ENCODE peak calls at places on chromosomes 13 and 19, in five cellular contexts. A is endodermal cell, I is thoracic aorta, T is left lung, S is IMR-90. R is an unnamed sample. For H3K4me1, the result is how much of the 10 kb centered on the place peaks cover.

GRCh38 chr13:89925107-89925506 is 1422.4 kb upstream of the MIR17HG start:
- DNase-seq in S (peak), A (peak), T (no peak), I (no peak), R (no peak)

GRCh38 chr13:97367427-97367826 is 66.5 kb upstream of the RAP2A start:
- DNase-seq in S (peak), I (no peak), A (peak), T (no peak), R (no peak)

GRCh38 chr19:8192227-8192820 is 16.8 kb upstream of the CERS4 start:
- DNase-seq in I (no peak), T (no peak), A (peak), S (no peak), R (no peak)

GRCh38 chr19:32720216-32720935 is 809 bp downstream of the TDRD12 start:
- DNase-seq in A (peak), T (no peak), S (no peak), I (no peak), R (no peak)

GRCh38 chr19:17184381-17184841 is 30.7 kb upstream of the USE1 start:
- DNase-seq in A (no peak), S (peak), I (no peak), T (no peak), R (no peak)

GRCh38 chr19:14616310-14616870 is 33.5 kb downstream of the CLEC17A start:
- DNase-seq in I (no peak), A (no peak), S (no peak), T (no peak), R (no peak)

GRCh38 chr19:49338023-49338677 is 2.9 kb downstream of the CD37 start:
- DNase-seq in S (no peak), T (no peak), A (peak), I (no peak), R (no peak)

GRCh38 chr19:46107371-46107770 is 17.1 kb downstream of the IGFL3 start:
- DNase-seq in A (no peak), I (no peak), S (peak), T (no peak), R (no peak)

GRCh38 chr13:109331898-109332297 is 454.5 kb downstream of the IRS2 start:
- DNase-seq in T (no peak), I (no peak), S (peak), A (no peak), R (no peak)

GRCh38 chr19:1232652-1233360 is 5.0 kb downstream of the CBARP start:
- DNase-seq in T (peak), A (no peak), S (peak), I (no peak), R (no peak)

GRCh38 chr13:33787051-33787591 is 30.8 kb upstream of the RFC3 start:
- DNase-seq in I (no peak), T (no peak), S (no peak), A (no peak), R (no peak)

GRCh38 chr19:8174706-8175105 is 25.3 kb upstream of the FBN3 start:
- DNase-seq in A (no peak), S (peak), I (no peak), T (no peak), R (no peak)

GRCh38 chr13:23022667-23023066 is 158.1 kb upstream of the SGCG start:
- DNase-seq in I (no peak), S (no peak), T (no peak), A (no peak), R (no peak)

GRCh38 chr13:114038211-114038613 is 64.3 kb upstream of the C13orf46 start:
- DNase-seq in A (no peak), T (no peak), I (no peak), S (no peak), R (no peak)

GRCh38 chr13:93744886-93745285 is 518.3 kb downstream of the GPC6 start:
- DNase-seq in A (no peak), S (no peak), T (no peak), I (no peak), R (no peak)

GRCh38 chr13:104017317-104017716 is 951.1 kb upstream of the SLC10A2 start:
- DNase-seq in S (no peak), I (no peak), A (no peak), T (no peak), R (no peak)

GRCh38 chr19:6678690-6679109 is 8.7 kb upstream of the TNFSF14 start:
- DNase-seq in A (no peak), S (no peak), T (no peak), I (no peak), R (no peak)

GRCh38 chr19:6736169-6736916 is 1.0 kb downstream of the GPR108 start:
- DNase-seq in S (peak), I (no peak), A (peak), T (peak), R (peak)

GRCh38 chr13:114202581-114202980 is 23.5 kb downstream of the CFAP97D2 start:
- DNase-seq in S (no peak), A (no peak), T (no peak), I (no peak), R (no peak)

GRCh38 chr13:33147832-33148231 is 131.6 kb downstream of the KL start:
- DNase-seq in S (peak), A (no peak), T (no peak), I (no peak), R (no peak)

GRCh38 chr13:58151452-58151851 is 519.9 kb downstream of the PCDH17 start:
- DNase-seq in T (no peak), I (no peak), S (no peak), A (no peak), R (no peak)

GRCh38 chr13:108375034-108375433 is 105.5 kb downstream of the TNFSF13B start:
- DNase-seq in S (no peak), T (no peak), I (no peak), A (no peak), R (no peak)

GRCh38 chr13:50911051-50911690 is 1.6 kb downstream of the RNASEH2B start:
- DNase-seq in A (no peak), T (no peak), I (no peak), S (no peak), R (no peak)

GRCh38 chr19:4012092-4012974 is 4.8 kb downstream of the PIAS4 start:
- DNase-seq in A (no peak), S (no peak), T (no peak), I (no peak), R (no peak)

GRCh38 chr19:16034180-16034579 is 42.1 kb upstream of the TPM4 start:
- DNase-seq in A (no peak), T (no peak), I (no peak), S (no peak), R (no peak)

GRCh38 chr19:15248106-15248505 is 15.9 kb upstream of the EPHX3 start:
- DNase-seq in A (no peak), T (no peak), I (no peak), S (peak), R (no peak)

GRCh38 chr13:52104624-52105023 is 24.2 kb downstream of the NEK5 start:
- DNase-seq in T (no peak), I (no peak), S (peak), A (no peak), R (no peak)

GRCh38 chr19:35062942-35063341 is 21.4 kb downstream of the HPN start:
- DNase-seq in I (no peak), T (no peak), A (no peak), S (no peak), R (no peak)

GRCh38 chr13:54574791-54575190 is 1546.2 kb downstream of the OLFM4 start:
- DNase-seq in S (no peak), I (no peak), T (no peak), A (no peak), R (no peak)

DNA sequence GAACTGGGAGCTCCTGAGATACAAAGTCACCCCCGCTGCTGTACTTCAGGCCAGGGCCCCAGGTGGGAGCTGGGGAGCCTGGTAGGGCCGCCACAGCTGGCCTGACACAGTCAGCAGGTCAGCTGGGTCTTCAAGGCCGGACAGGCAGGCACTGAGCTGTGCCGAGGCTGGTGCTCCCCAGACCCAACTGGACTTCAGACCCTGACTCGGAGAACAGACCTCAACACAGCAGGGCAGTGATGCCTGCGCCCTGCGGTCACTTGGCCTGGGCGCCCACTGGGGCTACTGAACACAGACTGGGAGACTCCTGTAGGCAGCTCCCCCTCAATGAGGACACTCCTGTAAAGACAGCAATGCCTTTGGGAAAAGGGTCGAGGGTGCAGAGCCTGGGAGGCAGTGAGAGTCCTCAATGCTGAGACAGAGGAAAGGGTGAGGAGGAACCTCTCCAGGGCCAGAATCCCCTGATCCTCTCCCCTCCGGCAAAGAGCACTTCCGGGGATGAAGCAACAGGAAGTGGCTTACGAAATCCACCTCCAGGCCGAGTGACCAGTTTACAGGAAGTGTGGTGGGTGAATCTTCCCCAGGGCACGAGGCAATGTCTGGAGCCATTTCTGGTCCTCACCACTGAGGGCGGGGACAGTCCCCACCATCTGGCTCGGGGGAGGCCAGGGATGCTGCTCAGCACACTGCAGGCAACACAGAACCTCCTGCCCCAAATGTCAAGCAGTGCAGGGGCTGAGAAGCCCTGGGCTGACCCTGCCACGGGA is 40.8 kb upstream of the ISYNA1 start:
- DNase-seq in T (peak), I (peak), A (no peak), S (peak), R (peak)
- H3K4me1 ChIP-seq in T (half or more), I (half or more), A (under half), S (under half), R (under half)

DNA sequence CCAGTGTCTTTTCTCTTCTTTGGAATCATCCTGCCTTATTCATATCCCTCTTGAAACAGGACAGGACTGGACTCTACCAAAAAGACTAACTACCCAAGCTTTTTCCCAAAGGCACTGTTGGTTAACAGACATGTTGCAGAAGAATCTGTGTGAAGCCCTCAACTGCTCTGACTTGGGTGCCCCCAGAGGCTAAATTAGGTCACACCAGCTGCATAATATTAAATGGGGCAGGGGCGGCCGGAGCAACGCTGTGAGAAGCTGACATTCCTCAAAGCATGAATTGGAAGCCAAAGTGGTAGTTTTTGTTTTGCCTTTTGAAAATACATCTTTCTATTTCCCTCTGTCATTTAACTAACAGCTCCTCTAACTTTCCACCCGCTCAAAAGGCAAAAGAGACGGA is 185.9 kb downstream of the LHFPL6 start:
- DNase-seq in A (peak), S (no peak), T (no peak), I (no peak), R (no peak)
- H3K4me3 ChIP-seq in A (peak), S (no peak), T (no peak), I (peak), R (no peak)

DNA sequence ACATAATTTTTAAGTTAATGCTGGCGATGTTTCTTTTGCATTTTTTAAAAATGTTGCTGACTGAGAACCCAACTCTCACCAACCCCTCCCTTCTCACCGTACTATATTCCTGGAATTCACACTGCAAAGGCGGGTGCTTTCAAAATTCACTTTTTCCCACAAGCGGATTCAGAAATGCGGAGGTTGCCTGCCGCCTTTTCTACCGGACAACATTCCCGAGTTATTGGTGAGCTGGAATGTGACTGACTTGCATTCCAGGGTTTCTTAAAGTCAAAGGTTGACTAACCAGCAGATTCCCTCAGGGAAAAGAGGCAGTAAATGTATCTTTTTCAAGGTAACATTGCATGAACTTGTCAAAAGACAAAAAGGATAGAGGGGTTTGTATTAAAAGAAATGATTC is 113.3 kb downstream of the RAB20 start:
- DNase-seq in A (no peak), I (no peak), T (no peak), S (peak), R (peak)
- H3K27ac ChIP-seq in A (no peak), I (no peak), T (no peak), S (no peak), R (peak)

DNA sequence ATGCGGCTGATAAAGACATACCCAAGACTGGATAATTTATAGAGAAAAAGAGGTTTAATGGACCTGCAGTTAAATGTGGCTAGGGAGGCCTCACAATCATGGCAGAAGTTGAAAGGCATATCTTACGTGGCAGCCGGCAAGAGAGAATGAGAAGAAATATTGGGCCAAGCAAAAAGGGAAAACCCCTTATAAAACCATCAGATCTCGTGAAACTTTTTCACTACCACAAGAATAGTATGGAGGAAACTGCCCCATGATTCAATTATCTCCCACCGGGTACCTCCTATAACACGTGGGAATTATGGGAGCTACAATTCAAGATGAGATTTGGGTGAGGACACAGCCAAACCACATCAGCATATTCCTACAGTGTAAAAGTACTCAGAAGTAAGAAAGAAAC is 4.7 kb upstream of the KBTBD7 start:
- DNase-seq in T (no peak), S (no peak), A (no peak), I (no peak), R (no peak)
- H3K4me1 ChIP-seq in T (under half), S (under half), A (under half), I (under half), R (under half)

GRCh38 chr13:78607409-78608253 is 4.3 kb upstream of the POU4F1 start:
- DNase-seq in A (peak), T (no peak), I (no peak), S (no peak), R (no peak)

GRCh38 chr13:78608705-78609463 is 5.5 kb upstream of the POU4F1 start:
- DNase-seq in A (peak), S (no peak), T (no peak), I (no peak), R (no peak)

GRCh38 chr13:78606471-78607408 is 3.4 kb upstream of the POU4F1 start:
- DNase-seq in T (no peak), A (peak), I (no peak), S (no peak), R (no peak)

GRCh38 chr13:78609464-78610205 is 6.3 kb upstream of the POU4F1 start:
- DNase-seq in S (no peak), A (peak), T (no peak), I (no peak), R (no peak)

GRCh38 chr13:78608254-78608704 is 4.9 kb upstream of the POU4F1 start:
- DNase-seq in I (no peak), T (no peak), S (no peak), A (peak), R (no peak)
- H3K4me3 ChIP-seq in I (peak), T (no peak), S (no peak), A (peak), R (no peak)

DNA sequence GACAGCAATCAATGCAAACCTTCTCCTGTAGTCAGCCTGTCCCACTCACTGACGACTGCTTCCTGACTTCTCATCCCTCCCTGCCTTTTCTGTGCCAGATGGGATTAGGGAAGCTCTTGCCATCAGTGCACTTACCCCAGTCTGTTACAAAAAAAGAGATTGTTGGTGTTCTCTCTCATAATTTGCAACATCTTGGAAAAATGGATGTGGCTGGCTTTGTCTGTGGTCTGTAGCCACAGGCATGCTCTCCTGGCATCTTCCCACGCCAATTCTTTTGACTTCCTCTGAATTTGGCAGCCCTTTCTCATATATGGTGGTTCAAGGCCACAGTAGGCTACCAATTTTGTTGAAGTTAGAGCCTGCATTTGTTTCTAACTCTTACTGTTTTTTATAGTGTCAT is 11.7 kb upstream of the HTR2A start:
- DNase-seq in A (no peak), I (no peak), S (peak), T (no peak), R (no peak)
- H3K27ac ChIP-seq in A (no peak), I (no peak), S (no peak), T (no peak), R (no peak)

GRCh38 chr19:55114566-55115145 is 2.8 kb downstream of the PPP1R12C start:
- DNase-seq in I (no peak), S (no peak), A (no peak), T (no peak), R (no peak)

GRCh38 chr19:55117063-55117635 is 288 bp downstream of the PPP1R12C start:
- DNase-seq in A (peak), I (no peak), S (no peak), T (no peak), R (no peak)

GRCh38 chr19:55115446-55116065 is 1.9 kb downstream of the PPP1R12C start:
- DNase-seq in T (no peak), S (peak), A (no peak), I (no peak), R (no peak)

GRCh38 chr19:55117636-55118391 is at the start of gene PPP1R12C:
- DNase-seq in T (peak), I (peak), S (peak), A (peak), R (peak)

DNA sequence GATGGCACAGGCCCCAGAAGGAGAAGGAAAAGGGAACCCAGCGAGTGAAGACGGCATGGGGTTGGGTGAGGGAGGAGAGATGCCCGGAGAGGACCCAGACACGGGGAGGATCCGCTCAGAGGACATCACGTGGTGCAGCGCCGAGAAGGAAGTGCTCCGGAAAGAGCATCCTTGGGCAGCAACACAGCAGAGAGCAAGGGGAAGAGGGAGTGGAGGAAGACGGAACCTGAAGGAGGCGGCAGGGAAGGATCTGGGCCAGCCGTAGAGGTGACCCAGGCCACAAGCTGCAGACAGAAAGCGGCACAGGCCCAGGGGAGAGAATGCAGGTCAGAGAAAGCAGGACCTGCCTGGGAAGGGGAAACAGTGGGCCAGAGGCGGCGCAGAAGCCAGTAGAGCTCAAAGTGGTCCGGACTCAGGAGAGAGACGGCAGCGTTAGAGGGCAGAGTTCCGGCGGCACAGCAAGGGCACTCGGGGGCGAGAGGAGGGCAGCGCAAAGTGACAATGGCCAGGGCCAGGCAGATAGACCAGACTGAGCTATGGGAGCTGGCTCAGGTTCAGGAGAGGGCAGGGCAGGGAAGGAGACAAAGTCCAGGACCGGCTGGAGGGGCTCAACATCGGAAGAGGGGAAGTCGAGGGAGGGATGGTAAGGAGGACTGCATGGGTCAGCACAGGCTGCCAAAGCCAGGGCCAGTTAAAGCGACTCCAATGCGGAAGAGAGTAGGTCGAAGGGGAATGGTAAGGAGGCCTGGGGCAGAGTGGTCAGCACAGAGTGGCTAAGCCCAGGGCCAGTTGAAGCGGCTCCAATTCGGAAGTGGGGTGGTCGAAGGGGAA is 990 bp downstream of the PPP1R12C start:
- DNase-seq in T (peak), A (peak), I (no peak), S (peak), R (peak)
- H3K4me1 ChIP-seq in T (half or more), A (under half), I (half or more), S (under half), R (under half)

GRCh38 chr19:18657590-18658365 is 20.9 kb downstream of the KLHL26 start:
- DNase-seq in I (peak), S (peak), T (peak), A (peak), R (peak)

GRCh38 chr19:18660939-18661338 is 22.5 kb upstream of the CRTC1 start:
- DNase-seq in S (no peak), T (no peak), I (no peak), A (no peak), R (no peak)

GRCh38 chr19:18660051-18660910 is 23.2 kb upstream of the CRTC1 start:
- DNase-seq in S (peak), I (peak), T (peak), A (peak), R (no peak)

GRCh38 chr19:18658366-18658855 is 21.6 kb downstream of the KLHL26 start:
- DNase-seq in A (peak), I (no peak), T (no peak), S (no peak), R (no peak)

GRCh38 chr19:18659281-18660050 is 22.6 kb downstream of the KLHL26 start:
- DNase-seq in T (no peak), A (peak), I (no peak), S (no peak), R (no peak)
- H3K4me3 ChIP-seq in T (no peak), A (no peak), I (peak), S (no peak), R (no peak)

GRCh38 chr19:53034054-53034453 is 10.5 kb upstream of the ERVV-2 start:
- DNase-seq in T (no peak), A (no peak), S (no peak), I (no peak), R (no peak)
- H3K27ac ChIP-seq in T (no peak), A (no peak), S (no peak), I (no peak), R (no peak)